ENCODE peak calls at places on chromosomes 1 and 21, in eight cellular contexts. One of them, this sample, is unnamed.

GRCh38 chr1:231419738-231420298 is 2.3 kb downstream of the EGLN1 start:
- DNase-seq in stimulated activated CD4-positive, alpha-beta T cell treated with anti-CD3 and anti-CD28 coated beads, Interleukin-4, amount 100 ng/mL, for 48 hours: no peak
- DNase-seq in GM19239: no peak
- DNase-seq in GM23248: peak
- DNase-seq in body of pancreas: no peak
- DNase-seq in T-helper 2 cell: peak
- DNase-seq in skeletal muscle cell: no peak
- DNase-seq in T-helper 1 cell: no peak
- DNase-seq in this sample: no peak

GRCh38 chr1:24714859-24715520 is 30.3 kb upstream of the CLIC4 start:
- DNase-seq in stimulated activated CD4-positive, alpha-beta T cell treated with anti-CD3 and anti-CD28 coated beads, Interleukin-4, amount 100 ng/mL, for 48 hours: peak
- DNase-seq in GM19239: no peak
- DNase-seq in GM23248: peak
- DNase-seq in body of pancreas: no peak
- DNase-seq in T-helper 2 cell: no peak
- DNase-seq in skeletal muscle cell: no peak
- DNase-seq in T-helper 1 cell: no peak
- DNase-seq in this sample: no peak

GRCh38 chr1:166902279-166902678 is 26.2 kb upstream of the TADA1 start:
- DNase-seq in stimulated activated CD4-positive, alpha-beta T cell treated with anti-CD3 and anti-CD28 coated beads, Interleukin-4, amount 100 ng/mL, for 48 hours: no peak
- DNase-seq in GM19239: no peak
- DNase-seq in GM23248: peak
- DNase-seq in body of pancreas: no peak
- DNase-seq in T-helper 2 cell: no peak
- DNase-seq in skeletal muscle cell: no peak
- DNase-seq in T-helper 1 cell: no peak
- DNase-seq in this sample: no peak

GRCh38 chr1:27990920-27991537 is 31.3 kb downstream of the XKR8 start:
- DNase-seq in stimulated activated CD4-positive, alpha-beta T cell treated with anti-CD3 and anti-CD28 coated beads, Interleukin-4, amount 100 ng/mL, for 48 hours: no peak
- DNase-seq in GM19239: no peak
- DNase-seq in GM23248: no peak
- DNase-seq in body of pancreas: no peak
- DNase-seq in T-helper 2 cell: no peak
- DNase-seq in skeletal muscle cell: no peak
- DNase-seq in T-helper 1 cell: no peak
- DNase-seq in this sample: no peak

GRCh38 chr1:72197786-72198185 is 84.6 kb downstream of the NEGR1 start:
- DNase-seq in stimulated activated CD4-positive, alpha-beta T cell treated with anti-CD3 and anti-CD28 coated beads, Interleukin-4, amount 100 ng/mL, for 48 hours: no peak
- DNase-seq in GM19239: no peak
- DNase-seq in GM23248: peak
- DNase-seq in body of pancreas: no peak
- DNase-seq in T-helper 2 cell: no peak
- DNase-seq in skeletal muscle cell: no peak
- DNase-seq in T-helper 1 cell: no peak
- DNase-seq in this sample: no peak

GRCh38 chr21:31731112-31731801 is 661 bp downstream of the SCAF4 start:
- DNase-seq in stimulated activated CD4-positive, alpha-beta T cell treated with anti-CD3 and anti-CD28 coated beads, Interleukin-4, amount 100 ng/mL, for 48 hours: peak
- DNase-seq in GM19239: peak
- DNase-seq in GM23248: peak
- DNase-seq in body of pancreas: peak
- DNase-seq in T-helper 2 cell: peak
- DNase-seq in skeletal muscle cell: no peak
- DNase-seq in T-helper 1 cell: peak
- DNase-seq in this sample: peak

GRCh38 chr1:236868625-236869467 is 73.8 kb downstream of the MTR start:
- DNase-seq in stimulated activated CD4-positive, alpha-beta T cell treated with anti-CD3 and anti-CD28 coated beads, Interleukin-4, amount 100 ng/mL, for 48 hours: peak
- DNase-seq in GM19239: peak
- DNase-seq in GM23248: peak
- DNase-seq in body of pancreas: peak
- DNase-seq in T-helper 2 cell: peak
- DNase-seq in skeletal muscle cell: peak
- DNase-seq in T-helper 1 cell: peak
- DNase-seq in this sample: no peak

GRCh38 chr1:188367669-188368068 is 1538.9 kb downstream of the PLA2G4A start:
- DNase-seq in stimulated activated CD4-positive, alpha-beta T cell treated with anti-CD3 and anti-CD28 coated beads, Interleukin-4, amount 100 ng/mL, for 48 hours: no peak
- DNase-seq in GM19239: no peak
- DNase-seq in GM23248: no peak
- DNase-seq in body of pancreas: no peak
- DNase-seq in T-helper 2 cell: no peak
- DNase-seq in skeletal muscle cell: no peak
- DNase-seq in T-helper 1 cell: no peak
- DNase-seq in this sample: no peak

GRCh38 chr1:173190101-173190895 is 16.8 kb downstream of the TNFSF4 start:
- DNase-seq in stimulated activated CD4-positive, alpha-beta T cell treated with anti-CD3 and anti-CD28 coated beads, Interleukin-4, amount 100 ng/mL, for 48 hours: no peak
- DNase-seq in GM19239: no peak
- DNase-seq in GM23248: peak
- DNase-seq in body of pancreas: peak
- DNase-seq in T-helper 2 cell: no peak
- DNase-seq in skeletal muscle cell: peak
- DNase-seq in T-helper 1 cell: no peak
- DNase-seq in this sample: peak

GRCh38 chr1:25727026-25727818 is 72.8 kb upstream of the SELENON start:
- DNase-seq in stimulated activated CD4-positive, alpha-beta T cell treated with anti-CD3 and anti-CD28 coated beads, Interleukin-4, amount 100 ng/mL, for 48 hours: no peak
- DNase-seq in GM19239: no peak
- DNase-seq in GM23248: no peak
- DNase-seq in body of pancreas: no peak
- DNase-seq in T-helper 2 cell: no peak
- DNase-seq in skeletal muscle cell: no peak
- DNase-seq in T-helper 1 cell: no peak
- DNase-seq in this sample: peak

GRCh38 chr1:95095833-95096217 is 21.3 kb upstream of the TLCD4 start:
- DNase-seq in stimulated activated CD4-positive, alpha-beta T cell treated with anti-CD3 and anti-CD28 coated beads, Interleukin-4, amount 100 ng/mL, for 48 hours: no peak
- DNase-seq in GM19239: peak
- DNase-seq in GM23248: no peak
- DNase-seq in body of pancreas: no peak
- DNase-seq in T-helper 2 cell: no peak
- DNase-seq in skeletal muscle cell: no peak
- DNase-seq in T-helper 1 cell: no peak
- DNase-seq in this sample: no peak

GRCh38 chr1:92784639-92785500 is at the start of gene EVI5:
- DNase-seq in stimulated activated CD4-positive, alpha-beta T cell treated with anti-CD3 and anti-CD28 coated beads, Interleukin-4, amount 100 ng/mL, for 48 hours: peak
- DNase-seq in GM19239: peak
- DNase-seq in GM23248: peak
- DNase-seq in body of pancreas: peak
- DNase-seq in T-helper 2 cell: peak
- DNase-seq in skeletal muscle cell: peak
- DNase-seq in T-helper 1 cell: peak
- DNase-seq in this sample: peak

GRCh38 chr1:227758366-227758765 is 23.1 kb downstream of the SNAP47 start:
- DNase-seq in stimulated activated CD4-positive, alpha-beta T cell treated with anti-CD3 and anti-CD28 coated beads, Interleukin-4, amount 100 ng/mL, for 48 hours: no peak
- DNase-seq in GM19239: no peak
- DNase-seq in GM23248: no peak
- DNase-seq in body of pancreas: no peak
- DNase-seq in T-helper 2 cell: peak
- DNase-seq in skeletal muscle cell: no peak
- DNase-seq in T-helper 1 cell: no peak
- DNase-seq in this sample: no peak

GRCh38 chr1:162972768-162973167 is 96.4 kb upstream of the RGS4 start:
- DNase-seq in stimulated activated CD4-positive, alpha-beta T cell treated with anti-CD3 and anti-CD28 coated beads, Interleukin-4, amount 100 ng/mL, for 48 hours: no peak
- DNase-seq in GM19239: no peak
- DNase-seq in GM23248: peak
- DNase-seq in body of pancreas: no peak
- DNase-seq in T-helper 2 cell: no peak
- DNase-seq in skeletal muscle cell: no peak
- DNase-seq in T-helper 1 cell: no peak
- DNase-seq in this sample: no peak

GRCh38 chr1:48026275-48026674 is 29.1 kb upstream of the TRABD2B start:
- DNase-seq in stimulated activated CD4-positive, alpha-beta T cell treated with anti-CD3 and anti-CD28 coated beads, Interleukin-4, amount 100 ng/mL, for 48 hours: no peak
- DNase-seq in GM19239: no peak
- DNase-seq in GM23248: peak
- DNase-seq in body of pancreas: no peak
- DNase-seq in T-helper 2 cell: no peak
- DNase-seq in skeletal muscle cell: peak
- DNase-seq in T-helper 1 cell: no peak
- DNase-seq in this sample: no peak

GRCh38 chr1:82927753-82928152 is 1071.2 kb downstream of the TTLL7 start:
- DNase-seq in stimulated activated CD4-positive, alpha-beta T cell treated with anti-CD3 and anti-CD28 coated beads, Interleukin-4, amount 100 ng/mL, for 48 hours: no peak
- DNase-seq in GM19239: no peak
- DNase-seq in GM23248: no peak
- DNase-seq in body of pancreas: no peak
- DNase-seq in T-helper 2 cell: no peak
- DNase-seq in skeletal muscle cell: no peak
- DNase-seq in T-helper 1 cell: no peak
- DNase-seq in this sample: no peak

GRCh38 chr1:184635347-184636155 is 119.1 kb downstream of the EDEM3 start:
- DNase-seq in stimulated activated CD4-positive, alpha-beta T cell treated with anti-CD3 and anti-CD28 coated beads, Interleukin-4, amount 100 ng/mL, for 48 hours: no peak
- DNase-seq in GM19239: no peak
- DNase-seq in GM23248: peak
- DNase-seq in body of pancreas: no peak
- DNase-seq in T-helper 2 cell: no peak
- DNase-seq in skeletal muscle cell: no peak
- DNase-seq in T-helper 1 cell: no peak
- DNase-seq in this sample: no peak

GRCh38 chr1:31771891-31772668 is 7.9 kb upstream of the ADGRB2 start:
- DNase-seq in stimulated activated CD4-positive, alpha-beta T cell treated with anti-CD3 and anti-CD28 coated beads, Interleukin-4, amount 100 ng/mL, for 48 hours: peak
- DNase-seq in GM19239: no peak
- DNase-seq in GM23248: peak
- DNase-seq in body of pancreas: peak
- DNase-seq in T-helper 2 cell: peak
- DNase-seq in skeletal muscle cell: no peak
- DNase-seq in T-helper 1 cell: no peak
- DNase-seq in this sample: no peak

GRCh38 chr1:228216371-228217320 is 8.8 kb downstream of the OBSCN start:
- DNase-seq in stimulated activated CD4-positive, alpha-beta T cell treated with anti-CD3 and anti-CD28 coated beads, Interleukin-4, amount 100 ng/mL, for 48 hours: no peak
- DNase-seq in GM19239: no peak
- DNase-seq in GM23248: no peak
- DNase-seq in body of pancreas: peak
- DNase-seq in T-helper 2 cell: no peak
- DNase-seq in skeletal muscle cell: no peak
- DNase-seq in T-helper 1 cell: no peak
- DNase-seq in this sample: peak

GRCh38 chr1:46396429-46397398 is 2.6 kb downstream of the FAAH start:
- DNase-seq in stimulated activated CD4-positive, alpha-beta T cell treated with anti-CD3 and anti-CD28 coated beads, Interleukin-4, amount 100 ng/mL, for 48 hours: no peak
- DNase-seq in GM19239: no peak
- DNase-seq in GM23248: no peak
- DNase-seq in body of pancreas: no peak
- DNase-seq in T-helper 2 cell: no peak
- DNase-seq in skeletal muscle cell: no peak
- DNase-seq in T-helper 1 cell: no peak
- DNase-seq in this sample: no peak

GRCh38 chr1:175481126-175482071 is 262.0 kb downstream of the TNR start:
- DNase-seq in stimulated activated CD4-positive, alpha-beta T cell treated with anti-CD3 and anti-CD28 coated beads, Interleukin-4, amount 100 ng/mL, for 48 hours: no peak
- DNase-seq in GM19239: no peak
- DNase-seq in GM23248: peak
- DNase-seq in body of pancreas: no peak
- DNase-seq in T-helper 2 cell: no peak
- DNase-seq in skeletal muscle cell: no peak
- DNase-seq in T-helper 1 cell: no peak
- DNase-seq in this sample: no peak

GRCh38 chr21:35036521-35037383 is 12.3 kb downstream of the RUNX1 start:
- DNase-seq in stimulated activated CD4-positive, alpha-beta T cell treated with anti-CD3 and anti-CD28 coated beads, Interleukin-4, amount 100 ng/mL, for 48 hours: no peak
- DNase-seq in GM19239: no peak
- DNase-seq in GM23248: no peak
- DNase-seq in body of pancreas: no peak
- DNase-seq in T-helper 2 cell: peak
- DNase-seq in skeletal muscle cell: no peak
- DNase-seq in T-helper 1 cell: no peak
- DNase-seq in this sample: no peak

GRCh38 chr1:151165281-151165737 is 393 bp downstream of the LYSMD1 start:
- DNase-seq in stimulated activated CD4-positive, alpha-beta T cell treated with anti-CD3 and anti-CD28 coated beads, Interleukin-4, amount 100 ng/mL, for 48 hours: no peak
- DNase-seq in GM19239: no peak
- DNase-seq in GM23248: peak
- DNase-seq in body of pancreas: no peak
- DNase-seq in T-helper 2 cell: no peak
- DNase-seq in skeletal muscle cell: peak
- DNase-seq in T-helper 1 cell: no peak
- DNase-seq in this sample: peak

GRCh38 chr1:212490276-212490675 is 57.6 kb downstream of the NENF start:
- DNase-seq in stimulated activated CD4-positive, alpha-beta T cell treated with anti-CD3 and anti-CD28 coated beads, Interleukin-4, amount 100 ng/mL, for 48 hours: no peak
- DNase-seq in GM19239: no peak
- DNase-seq in GM23248: no peak
- DNase-seq in body of pancreas: no peak
- DNase-seq in T-helper 2 cell: no peak
- DNase-seq in skeletal muscle cell: no peak
- DNase-seq in T-helper 1 cell: no peak
- DNase-seq in this sample: no peak

GRCh38 chr1:23169727-23170335 is 1.2 kb upstream of the LUZP1 start:
- DNase-seq in stimulated activated CD4-positive, alpha-beta T cell treated with anti-CD3 and anti-CD28 coated beads, Interleukin-4, amount 100 ng/mL, for 48 hours: no peak
- DNase-seq in GM19239: no peak
- DNase-seq in GM23248: peak
- DNase-seq in body of pancreas: peak
- DNase-seq in T-helper 2 cell: no peak
- DNase-seq in skeletal muscle cell: peak
- DNase-seq in T-helper 1 cell: no peak
- DNase-seq in this sample: peak

GRCh38 chr1:97553975-97554374 is 366.9 kb downstream of the DPYD start:
- DNase-seq in stimulated activated CD4-positive, alpha-beta T cell treated with anti-CD3 and anti-CD28 coated beads, Interleukin-4, amount 100 ng/mL, for 48 hours: no peak
- DNase-seq in GM19239: no peak
- DNase-seq in GM23248: no peak
- DNase-seq in body of pancreas: no peak
- DNase-seq in T-helper 2 cell: no peak
- DNase-seq in skeletal muscle cell: no peak
- DNase-seq in T-helper 1 cell: no peak
- DNase-seq in this sample: no peak

GRCh38 chr1:3564921-3565831 is 46.1 kb downstream of the MEGF6 start:
- DNase-seq in stimulated activated CD4-positive, alpha-beta T cell treated with anti-CD3 and anti-CD28 coated beads, Interleukin-4, amount 100 ng/mL, for 48 hours: no peak
- DNase-seq in GM19239: peak
- DNase-seq in GM23248: peak
- DNase-seq in body of pancreas: no peak
- DNase-seq in T-helper 2 cell: peak
- DNase-seq in skeletal muscle cell: no peak
- DNase-seq in T-helper 1 cell: peak
- DNase-seq in this sample: no peak